ENCODE peak calls at places on chromosomes 7 and 10, in five cellular contexts. W, E, P, N and O are unnamed samples.

GRCh38 chr10:62684911-62685310 is 119.6 kb upstream of the ADO start:
- DNase-seq in W (no peak), E (no peak), P (no peak), N (no peak), O (no peak)

GRCh38 chr10:55410415-55410885 is 609.4 kb upstream of the PCDH15 start:
- DNase-seq in W (peak; percentile 44), E (peak; percentile 1), P (no peak), N (no peak), O (no peak)

GRCh38 chr7:43764039-43764789 is 5.7 kb downstream of the BLVRA start:
- DNase-seq in W (no peak), E (peak; percentile 68), P (peak; percentile 77), N (no peak), O (no peak)

GRCh38 chr10:103605359-103606156 is 112.1 kb downstream of the NEURL1 start:
- DNase-seq in W (peak; percentile 67), E (peak; percentile 74), P (peak; percentile 83), N (peak; percentile 8), O (no peak)

GRCh38 chr10:79148452-79149344 is 79.9 kb downstream of the ZMIZ1 start:
- DNase-seq in W (no peak), E (no peak), P (peak; percentile 89), N (no peak), O (peak; percentile 94)

GRCh38 chr10:114914545-114914944 is 23.4 kb upstream of the TRUB1 start:
- DNase-seq in W (no peak), E (no peak), P (no peak), N (no peak), O (no peak)

GRCh38 chr10:31697271-31698168 is 231.1 kb downstream of the ARHGAP12 start:
- DNase-seq in W (no peak), E (peak; percentile 79), P (peak; percentile 93), N (no peak), O (peak; percentile 71)

GRCh38 chr10:2887391-2888070 is 179.8 kb upstream of the PFKP start:
- DNase-seq in W (no peak), E (no peak), P (no peak), N (no peak), O (no peak)

GRCh38 chr7:139915864-139916716 is 87.0 kb downstream of the TBXAS1 start:
- DNase-seq in W (no peak), E (peak; percentile 98), P (no peak), N (peak; percentile 95), O (no peak)

GRCh38 chr7:56115852-56116538 is at the start of gene NUPR2:
- DNase-seq in W (no peak), E (no peak), P (no peak), N (no peak), O (no peak)

GRCh38 chr10:115051216-115051615 is 41.9 kb upstream of the ATRNL1 start:
- DNase-seq in W (no peak), E (no peak), P (no peak), N (no peak), O (no peak)

GRCh38 chr10:16992611-16993119 is 136.9 kb downstream of the CUBN start:
- DNase-seq in W (no peak), E (peak; percentile 49), P (no peak), N (no peak), O (no peak)

GRCh38 chr7:84216477-84216876 is 21.9 kb upstream of the SEMA3A start:
- DNase-seq in W (no peak), E (no peak), P (no peak), N (no peak), O (no peak)

DNA sequence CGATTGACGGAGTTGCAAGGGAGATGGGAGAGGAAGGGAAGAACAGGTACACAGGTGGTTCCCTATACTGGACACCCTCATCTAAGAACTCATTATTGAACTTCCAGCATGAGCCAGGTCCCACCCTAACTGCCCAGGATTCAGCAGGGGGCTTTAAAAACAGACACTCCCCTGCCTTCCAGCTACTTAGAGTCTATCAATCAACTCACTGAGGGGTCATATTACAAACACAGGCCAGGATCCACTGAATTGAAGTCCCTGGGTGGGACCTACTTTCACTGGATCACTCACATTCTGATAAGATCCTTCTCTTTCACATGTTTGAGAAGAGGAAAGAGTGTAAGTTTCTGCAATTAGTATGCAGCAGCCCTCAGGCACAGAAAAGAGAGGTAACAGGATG is 92.8 kb downstream of the ITGA8 start:
- DNase-seq in W (no peak), E (no peak), P (no peak), N (no peak), O (no peak)
- H3K27me3 ChIP-seq in W (no peaks in the 10 kb centered on the region), E (no peaks in the 10 kb centered on the region), P (no peaks in the 10 kb centered on the region), N (no peaks in the 10 kb centered on the region), O (no peaks in the 10 kb centered on the region)

GRCh38 chr10:121592155-121592890 is 5.9 kb downstream of the FGFR2 start:
- DNase-seq in W (peak; percentile 17), E (no peak), P (peak; percentile 42), N (no peak), O (no peak)
- TF ChIP-seq CTCF in W (peak; percentile 39), E (no peak), P (peak; percentile 35), N (peak; percentile 34), O (no peak)

GRCh38 chr7:156558198-156558597 is 82.4 kb upstream of the RNF32 start:
- DNase-seq in W (no peak), E (no peak), P (no peak), N (peak; percentile 94), O (no peak)
- H3K27me3 ChIP-seq in W (no peaks in the 10 kb centered on the region), E (no peaks in the 10 kb centered on the region), P (no peaks in the 10 kb centered on the region), N (no peaks in the 10 kb centered on the region), O (no peaks in the 10 kb centered on the region)

GRCh38 chr7:155862516-155863257 is 50.4 kb upstream of the SHH start:
- DNase-seq in W (peak; percentile 12), E (no peak), P (peak; percentile 45), N (no peak), O (peak; percentile 38)
- TF ChIP-seq CTCF in W (peak; percentile 65), E (no peak), P (no peak), N (peak; percentile 77), O (no peak)

DNA sequence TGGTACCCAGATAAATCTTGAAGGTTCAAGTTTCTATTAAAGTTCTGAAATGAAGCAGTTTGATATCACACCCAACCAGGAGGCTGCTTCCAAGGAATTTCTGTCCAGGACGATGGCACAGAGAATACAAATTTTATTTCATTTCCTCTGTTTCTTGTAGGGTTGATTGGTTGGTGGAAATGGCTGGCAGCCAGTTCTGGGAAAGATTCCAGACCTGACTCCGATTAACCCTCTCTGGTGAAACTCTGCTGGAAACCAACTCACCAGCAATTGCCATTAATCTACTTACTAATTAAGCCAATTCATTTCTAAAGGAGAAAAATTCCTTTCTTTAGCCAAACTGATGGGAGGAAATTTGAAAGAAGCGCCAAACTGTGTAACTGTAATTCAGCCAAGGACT is 10.6 kb downstream of the PTF1A start:
- DNase-seq in W (no peak), E (no peak), P (no peak), N (no peak), O (no peak)
- H3K27me3 ChIP-seq in W (peaks cover 74% of the 10 kb centered on the region), E (peaks cover 100% of the 10 kb centered on the region), P (peaks cover 32% of the 10 kb centered on the region), N (no peaks in the 10 kb centered on the region), O (peaks cover 8% of the 10 kb centered on the region)

GRCh38 chr10:82251222-82251977 is 376.4 kb downstream of the NRG3 start:
- DNase-seq in W (peak; percentile 59), E (no peak), P (no peak), N (no peak), O (no peak)
- TF ChIP-seq CTCF in W (no peak), E (no peak), P (no peak), N (no peak), O (no peak)

DNA sequence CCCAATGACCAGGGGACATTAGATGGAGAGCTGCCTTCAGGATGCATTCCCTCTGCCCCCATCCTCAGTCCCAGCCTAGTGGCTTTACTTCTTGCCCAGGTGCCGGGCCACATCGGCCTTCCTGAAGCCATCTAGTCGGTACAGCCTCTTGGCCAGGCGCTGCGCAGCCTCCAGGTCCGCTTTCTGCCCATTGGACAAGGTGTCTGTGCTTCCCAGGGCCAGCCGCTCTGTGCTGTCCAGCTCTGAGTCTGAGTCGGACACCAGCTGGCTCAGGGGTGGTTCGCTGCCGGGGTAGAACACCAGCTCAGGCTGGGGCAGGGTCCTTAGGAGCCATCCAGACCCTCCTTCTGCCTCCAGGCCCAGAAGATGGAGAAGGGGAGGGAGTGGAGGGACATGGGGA is 6.3 kb downstream of the PSD start:
- DNase-seq in W (no peak), E (no peak), P (no peak), N (no peak), O (no peak)
- H3K27me3 ChIP-seq in W (peaks cover 27% of the 10 kb centered on the region), E (peaks cover 38% of the 10 kb centered on the region), P (peaks cover 17% of the 10 kb centered on the region), N (peaks cover 2% of the 10 kb centered on the region), O (peaks cover 11% of the 10 kb centered on the region)

DNA sequence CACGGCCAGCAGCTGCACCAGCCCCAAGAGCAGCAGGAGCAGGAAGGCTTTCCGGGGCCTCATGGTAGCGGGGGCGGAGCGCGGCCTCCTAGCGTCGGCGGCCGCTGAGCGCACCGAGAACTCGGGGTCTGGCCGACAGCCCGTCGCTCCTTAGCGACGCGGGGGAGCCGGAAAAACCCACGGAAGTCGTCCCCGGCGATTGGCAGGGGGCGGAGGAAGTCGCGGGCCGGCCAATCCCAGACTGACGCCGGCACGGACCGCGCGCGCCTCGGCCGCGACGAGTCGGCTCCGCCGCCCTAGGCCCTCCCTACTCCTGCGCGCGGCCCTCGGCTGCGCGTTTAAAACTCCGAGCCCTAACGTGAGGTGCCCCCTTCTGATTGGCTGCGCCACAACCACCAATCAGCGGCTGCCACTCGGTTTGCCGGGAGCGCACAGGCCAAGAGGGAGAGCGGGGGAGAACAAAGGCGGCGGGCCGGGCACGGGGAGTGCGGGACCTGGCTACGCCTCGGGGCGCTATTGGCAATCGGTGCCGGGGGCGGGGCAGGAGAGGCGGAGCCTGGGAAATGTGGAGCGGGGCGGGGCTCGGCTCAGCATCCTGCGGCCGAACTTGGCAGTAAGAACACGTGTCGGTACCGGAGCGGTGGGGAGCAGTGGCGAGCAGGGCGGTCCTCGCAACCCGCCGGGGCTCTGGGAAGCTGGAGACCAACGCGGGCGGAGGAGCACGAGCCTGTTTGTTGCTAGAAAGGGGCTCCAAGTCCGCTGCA is at the start of gene PDIA4:
- DNase-seq in W (peak; percentile 100), E (peak; percentile 100), P (peak; percentile 100), N (peak; percentile 97), O (peak; percentile 100)
- TF ChIP-seq CTCF in W (peak; percentile 26), E (peak; percentile 13), P (peak; percentile 29), N (no peak), O (no peak)